ENCODE peak calls at places on chromosomes 16 and 17, in four cellular contexts. V, U, B and E are unnamed samples.

GRCh38 chr17:44952946-44953475 is 5.4 kb upstream of the KIF18B start:
- DNase-seq in V (no peak), U (no peak), B (no peak), E (no peak)

GRCh38 chr17:73748521-73748920 is 104.3 kb upstream of the SDK2 start:
- DNase-seq in V (no peak), U (no peak), B (no peak), E (no peak)

GRCh38 chr17:76710863-76711611 is at the start of gene MXRA7:
- DNase-seq in B (no peak), V (peak), U (peak), E (no peak)

GRCh38 chr17:68698761-68699160 is 97.6 kb upstream of the FAM20A start:
- DNase-seq in U (no peak), V (no peak), B (no peak), E (no peak)

GRCh38 chr17:77754956-77755355 is 203.5 kb upstream of the TNRC6C start:
- DNase-seq in B (no peak), V (no peak), U (no peak), E (no peak)

GRCh38 chr16:79169239-79169638 is 431.3 kb downstream of the MAF start:
- DNase-seq in U (no peak), B (no peak), V (no peak), E (peak)

GRCh38 chr17:36027776-36028175 is 10.0 kb upstream of the CCL23 start:
- DNase-seq in U (no peak), V (no peak), B (no peak), E (no peak)

GRCh38 chr17:13561606-13562270 is 40.0 kb downstream of the HS3ST3A1 start:
- DNase-seq in V (no peak), B (no peak), U (no peak), E (no peak)

GRCh38 chr17:29833801-29834200 is 96.2 kb downstream of the SSH2 start:
- DNase-seq in V (no peak), B (no peak), U (no peak), E (no peak)

GRCh38 chr17:31724619-31725018 is 134.4 kb downstream of the COPRS start:
- DNase-seq in B (no peak), V (no peak), U (no peak), E (no peak)

GRCh38 chr17:61409301-61410099 is 9.9 kb downstream of the TBX2 start:
- DNase-seq in V (peak), U (peak), B (no peak), E (no peak)

GRCh38 chr16:79767597-79768280 is 167.2 kb upstream of the MAF start:
- DNase-seq in U (peak), B (no peak), V (no peak), E (no peak)

GRCh38 chr17:8382052-8382879 is 727 bp downstream of the RPL26 start:
- DNase-seq in U (peak), B (no peak), V (no peak), E (no peak)

GRCh38 chr17:10069301-10069700 is 129.1 kb downstream of the GAS7 start:
- DNase-seq in B (no peak), U (no peak), V (no peak), E (no peak)

GRCh38 chr16:51084074-51084928 is 66.8 kb downstream of the SALL1 start:
- DNase-seq in B (no peak), V (no peak), U (no peak), E (no peak)

GRCh38 chr17:75289832-75290337 is 652 bp upstream of the SLC25A19 start:
- DNase-seq in U (peak), V (no peak), B (peak), E (no peak)

GRCh38 chr17:62725791-62726249 is 82.3 kb downstream of the MARCHF10 start:
- DNase-seq in U (no peak), B (no peak), V (no peak), E (peak)

GRCh38 chr16:19095699-19096098 is 18.1 kb upstream of the ITPRIPL2 start:
- DNase-seq in U (no peak), V (no peak), B (no peak), E (no peak)

GRCh38 chr16:12417830-12418229 is 385.9 kb downstream of the CPPED1 start:
- DNase-seq in B (no peak), U (no peak), V (no peak), E (no peak)

GRCh38 chr16:15788846-15789239 is 68.0 kb downstream of the MYH11 start:
- DNase-seq in B (no peak), V (no peak), U (no peak), E (no peak)

GRCh38 chr17:80270836-80271235 is 10.2 kb downstream of the RNF213 start:
- DNase-seq in U (peak), V (no peak), B (no peak), E (no peak)

GRCh38 chr16:28863929-28864886 is 565 bp downstream of the SH2B1 start:
- DNase-seq in B (no peak), V (no peak), U (peak), E (no peak)

GRCh38 chr17:38436386-38436785 is 8.1 kb downstream of the ARHGAP23 start:
- DNase-seq in U (no peak), V (no peak), B (no peak), E (no peak)

GRCh38 chr17:7138800-7139381 is 24.3 kb upstream of the ASGR2 start:
- DNase-seq in U (no peak), B (no peak), V (no peak), E (no peak)

GRCh38 chr16:17469742-17470001 is 1.1 kb downstream of the XYLT1 start:
- DNase-seq in B (no peak), U (no peak), V (no peak), E (no peak)

GRCh38 chr17:44751331-44751730 is 7.5 kb upstream of the ADAM11 start:
- DNase-seq in B (no peak), U (no peak), V (no peak), E (no peak)

GRCh38 chr16:68908000-68908313 is 64.6 kb downstream of the TANGO6 start:
- DNase-seq in U (no peak), V (no peak), B (no peak), E (no peak)

GRCh38 chr17:64063766-64064224 is 43.4 kb upstream of the ICAM2 start:
- DNase-seq in V (no peak), U (peak), B (no peak), E (peak)

GRCh38 chr17:43723697-43724359 is 34.8 kb downstream of the SOST start:
- DNase-seq in V (no peak), U (no peak), B (no peak), E (no peak)

GRCh38 chr16:72612718-72613117 is 435.2 kb downstream of the ZFHX3 start:
- DNase-seq in V (no peak), U (no peak), B (no peak), E (no peak)

GRCh38 chr16:35639233-35640205 is 2180.1 kb downstream of the TP53TG3F start:
- DNase-seq in B (no peak), V (no peak), U (no peak), E (no peak)

GRCh38 chr17:75927286-75927922 is 13.4 kb downstream of the FBF1 start:
- DNase-seq in B (no peak), U (peak), V (peak), E (no peak)

GRCh38 chr17:34423978-34424813 is 61.2 kb upstream of the CCL1 start:
- DNase-seq in B (no peak), V (no peak), U (no peak), E (no peak)

GRCh38 chr17:29571883-29572681 is 3.6 kb downstream of the TP53I13 start:
- DNase-seq in U (no peak), V (no peak), B (no peak), E (no peak)

GRCh38 chr16:522320-523096 is 5.0 kb upstream of the CAPN15 start:
- DNase-seq in V (no peak), B (no peak), U (no peak), E (no peak)
- TF ChIP-seq POLR2AphosphoS5 in V (no peak), B (no peak), U (no peak), E (no peak)

GRCh38 chr16:31050280-31051030 is 17.1 kb downstream of the STX4 start:
- DNase-seq in B (no peak), U (no peak), V (no peak), E (no peak)
- TF ChIP-seq SPI1 in B (no peak), U (no peak), V (no peak), E (no peak)

DNA sequence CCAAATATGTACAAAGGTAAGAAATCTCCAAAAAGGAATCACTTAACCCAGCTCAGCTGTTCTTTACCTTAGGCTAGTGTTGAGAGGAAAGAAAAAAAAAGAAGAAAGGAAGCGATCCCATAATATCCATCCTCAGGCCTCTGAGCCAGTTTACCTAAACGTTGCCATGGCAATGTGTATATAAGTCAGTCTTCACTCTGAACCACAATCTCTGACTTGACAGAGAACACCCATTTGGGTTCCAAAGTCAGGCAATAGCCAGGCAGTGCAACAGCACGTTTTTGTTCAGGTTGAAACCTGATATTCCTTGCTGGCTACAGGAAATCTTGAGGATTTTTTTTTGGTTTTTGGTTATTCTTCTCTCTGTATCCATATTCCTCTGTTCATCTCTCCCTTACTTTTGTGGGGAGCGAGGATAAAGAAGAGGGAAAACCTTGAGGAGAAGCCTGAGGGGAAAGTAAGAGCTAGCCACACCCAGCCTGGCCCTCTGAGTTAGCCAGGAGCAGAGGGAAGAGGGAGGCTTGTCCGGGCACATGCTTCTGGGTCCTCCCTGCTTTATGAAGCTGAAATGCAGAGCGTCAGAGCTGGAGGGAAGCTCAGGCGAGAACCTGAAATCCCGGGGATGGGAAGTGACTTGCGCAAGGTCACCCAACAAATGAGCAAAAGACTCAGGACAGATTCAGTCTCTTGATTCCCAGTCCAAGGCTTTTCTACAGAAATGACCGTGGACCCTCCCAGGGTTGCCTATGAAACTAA is 152.7 kb downstream of the SOX9 start:
- DNase-seq in U (no peak), B (no peak), V (no peak), E (no peak)
- TF ChIP-seq POLR2AphosphoS5 in U (no peak), B (no peak), V (no peak), E (no peak)

GRCh38 chr16:87391324-87391949 is 699 bp upstream of the MAP1LC3B start:
- DNase-seq in U (peak), V (no peak), B (no peak), E (peak)
- TF ChIP-seq SPI1 in U (no peak), V (no peak), B (no peak), E (no peak)

GRCh38 chr17:48544356-48545021 is 420 bp downstream of the HOXB2 start:
- DNase-seq in V (no peak), U (peak), B (no peak), E (no peak)

GRCh38 chr17:48542114-48542955 is 2.6 kb downstream of the HOXB2 start:
- DNase-seq in U (peak), V (no peak), B (no peak), E (no peak)

GRCh38 chr17:48541574-48542113 is 3.3 kb downstream of the HOXB2 start:
- DNase-seq in B (no peak), U (peak), V (no peak), E (no peak)

GRCh38 chr17:48543854-48544355 is 1.0 kb downstream of the HOXB2 start:
- DNase-seq in V (no peak), U (no peak), B (no peak), E (no peak)

DNA sequence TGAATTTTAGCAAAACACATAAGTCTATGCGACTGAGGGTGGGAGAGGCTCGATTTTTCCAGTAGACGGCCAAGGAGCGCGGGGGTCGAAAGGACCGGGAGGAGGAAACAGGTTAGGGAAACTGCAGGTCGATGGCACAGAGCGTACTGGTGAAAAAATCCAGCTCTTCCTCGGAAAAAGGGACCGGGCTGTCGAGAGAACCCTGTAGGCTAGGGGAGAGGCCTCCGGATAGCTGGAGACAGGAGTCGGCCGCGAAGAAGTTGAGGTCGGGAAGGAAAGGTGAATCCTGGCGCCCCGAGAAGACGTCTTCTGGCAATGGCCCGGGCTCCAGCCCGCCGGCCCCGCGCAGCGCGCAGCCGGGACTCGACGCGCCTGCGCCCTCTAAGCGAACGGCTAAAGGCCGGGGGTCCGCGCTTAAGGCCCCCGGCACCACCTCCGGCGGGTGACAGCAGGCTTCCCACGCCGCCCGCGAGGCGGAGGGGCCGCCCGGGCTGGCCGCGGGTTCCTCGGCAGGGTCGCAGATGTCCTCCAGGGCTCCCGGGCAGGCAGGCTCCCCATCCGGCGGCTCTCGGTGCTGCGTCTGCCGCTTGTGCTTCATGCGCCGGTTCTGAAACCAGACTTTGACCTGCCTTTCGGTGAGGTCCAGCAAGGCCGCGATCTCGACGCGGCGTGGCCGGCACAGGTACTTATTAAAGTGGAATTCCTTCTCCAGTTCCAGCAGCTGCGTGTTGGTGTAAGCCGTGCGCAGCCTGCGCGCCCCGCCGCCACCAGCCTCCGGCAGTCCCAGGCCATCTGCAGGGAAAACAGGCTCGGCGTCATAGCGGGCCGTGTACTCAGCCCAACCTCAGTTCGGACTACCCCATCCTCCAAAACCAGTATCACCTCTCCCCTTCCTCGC is 1.7 kb downstream of the HOXB2 start:
- DNase-seq in B (no peak), V (peak), U (peak), E (no peak)
- TF ChIP-seq POLR2AphosphoS5 in B (peak), V (peak), U (peak), E (no peak)

GRCh38 chr16:85234310-85235235 is 122.3 kb upstream of the CIBAR2 start:
- DNase-seq in V (no peak), U (peak), B (no peak), E (no peak)
- TF ChIP-seq SPI1 in V (no peak), U (no peak), B (no peak), E (no peak)

GRCh38 chr17:32873114-32873513 is 3.8 kb downstream of the MYO1D start:
- DNase-seq in U (no peak), B (no peak), V (no peak), E (no peak)

GRCh38 chr17:32871736-32872135 is 5.2 kb downstream of the MYO1D start:
- DNase-seq in U (no peak), B (no peak), V (no peak), E (no peak)

GRCh38 chr17:32869345-32870026 is 7.4 kb downstream of the MYO1D start:
- DNase-seq in V (no peak), U (peak), B (no peak), E (no peak)

GRCh38 chr17:32870027-32870670 is 6.8 kb downstream of the MYO1D start:
- DNase-seq in U (no peak), B (no peak), V (no peak), E (no peak)

GRCh38 chr17:32870969-32871368 is 6.0 kb downstream of the MYO1D start:
- DNase-seq in B (no peak), U (no peak), V (no peak), E (no peak)
- TF ChIP-seq POLR2AphosphoS5 in B (no peak), U (no peak), V (no peak), E (no peak)

GRCh38 chr17:21190078-21190477 is 23.9 kb downstream of the TMEM11 start:
- DNase-seq in U (no peak), B (no peak), V (no peak), E (no peak)
- TF ChIP-seq SPI1 in U (no peak), B (no peak), V (no peak), E (no peak)

DNA sequence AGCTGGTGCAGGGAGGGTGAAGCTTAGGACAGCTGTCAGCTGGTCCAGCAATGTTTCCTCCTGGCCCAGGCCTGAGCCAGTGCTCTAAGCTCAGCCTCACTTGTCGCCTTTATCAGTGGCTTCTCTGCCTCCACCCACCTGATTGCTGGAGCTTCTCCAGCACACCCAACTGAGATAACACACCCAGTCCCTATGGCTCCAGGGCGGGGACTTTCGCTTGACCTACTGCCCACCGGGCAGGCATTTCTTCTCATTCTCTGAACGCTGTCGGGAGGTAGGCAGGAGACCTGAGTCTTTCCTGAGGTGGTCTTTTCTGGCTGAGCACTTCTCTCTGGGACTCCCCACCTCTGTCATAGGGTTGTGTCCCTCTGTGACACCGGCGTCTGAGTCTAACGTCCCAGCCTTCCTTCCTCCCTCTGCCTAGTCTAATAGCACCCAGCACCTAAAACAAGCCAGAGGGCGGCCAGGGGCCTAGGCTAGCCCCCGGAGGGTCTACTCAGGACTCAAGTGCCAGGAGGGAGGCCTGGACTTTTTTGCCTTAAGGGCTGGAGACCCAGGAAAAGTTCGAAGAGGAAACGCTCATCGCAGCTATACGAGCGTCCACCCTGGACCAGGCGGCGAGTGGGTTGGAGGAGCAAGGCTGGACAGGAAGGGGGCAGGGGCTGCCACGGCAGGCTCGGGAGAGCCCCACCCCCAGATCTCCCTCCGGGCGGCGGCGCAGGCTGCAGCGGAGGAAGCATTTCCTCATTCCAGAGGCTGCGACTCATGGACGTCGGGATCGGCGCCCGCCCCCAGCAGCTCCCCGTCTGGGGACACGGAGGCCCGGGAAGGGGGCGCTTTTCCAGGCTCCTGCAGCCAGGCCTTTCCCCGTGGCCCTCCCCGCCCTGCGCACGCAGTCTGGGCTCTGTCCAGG is 756 bp downstream of the TAX1BP3 start:
- DNase-seq in V (no peak), B (no peak), U (peak), E (peak)
- TF ChIP-seq POLR2AphosphoS5 in V (no peak), B (no peak), U (no peak), E (no peak)

GRCh38 chr16:4656221-4656620 is 31.6 kb downstream of the MGRN1 start:
- DNase-seq in B (no peak), V (no peak), U (no peak), E (no peak)

GRCh38 chr16:4656695-4657686 is 32.4 kb downstream of the MGRN1 start:
- DNase-seq in V (no peak), U (no peak), B (no peak), E (no peak)

GRCh38 chr16:4654387-4654901 is 29.8 kb downstream of the MGRN1 start:
- DNase-seq in U (no peak), B (no peak), V (no peak), E (no peak)

GRCh38 chr16:4654946-4655590 is 30.4 kb downstream of the MGRN1 start:
- DNase-seq in B (no peak), V (no peak), U (no peak), E (no peak)

DNA sequence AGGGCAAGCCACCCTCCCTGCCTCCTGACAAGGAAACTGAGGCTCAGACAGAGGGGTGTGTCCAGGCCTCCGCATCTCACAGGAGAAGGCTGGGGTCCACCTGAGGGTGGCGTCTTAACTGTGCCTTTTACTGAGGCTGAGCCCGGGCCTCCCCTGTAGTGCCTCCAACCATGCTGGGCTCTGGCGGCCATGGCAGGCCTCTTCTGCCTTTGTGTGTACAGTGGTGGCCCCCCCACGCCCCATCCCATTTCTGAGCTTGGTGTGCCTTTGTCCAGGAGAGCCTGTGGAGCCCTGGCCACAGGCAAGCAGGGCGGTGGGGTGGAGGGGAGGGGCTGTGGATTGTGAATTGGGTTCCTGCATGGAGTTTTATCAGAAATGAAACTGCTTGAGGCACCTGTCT is 31.2 kb downstream of the MGRN1 start:
- DNase-seq in U (no peak), B (no peak), V (no peak), E (no peak)
- TF ChIP-seq SPI1 in U (no peak), B (no peak), V (no peak), E (no peak)